ENCODE peak calls at places on chromosome X, in ten cellular contexts. Y, A, F, G, S, R, Q, L, K and H are unnamed samples.

GRCh38 chrX:19987856-19988255 is 3.0 kb downstream of the BCLAF3 start:
- DNase-seq in K (no peak), Y (no peak), G (no peak), R (no peak), F (no peak), L (no peak), A (no peak), S (no peak), Q (no peak), H (no peak)

GRCh38 chrX:16589211-16589610 is 60.7 kb upstream of the S100G start:
- DNase-seq in S (no peak), Y (no peak), L (no peak), F (no peak), Q (no peak), R (no peak), A (no peak), K (no peak), G (no peak), H (no peak)

GRCh38 chrX:102988517-102988916 is 51.4 kb downstream of the RAB40AL start:
- DNase-seq in Q (no peak), Y (no peak), A (no peak), F (no peak), L (no peak), G (no peak), S (no peak), R (no peak), K (no peak), H (no peak)

GRCh38 chrX:15781964-15782711 is 8.1 kb upstream of the ZRSR2 start:
- DNase-seq in Q (no peak), Y (no peak), G (no peak), F (no peak), K (no peak), S (no peak), L (no peak), A (no peak), R (no peak), H (no peak)

GRCh38 chrX:154526901-154527675 is 11.1 kb upstream of the FAM3A start:
- DNase-seq in A (peak; percentile 78), Q (peak; percentile 77), L (peak; percentile 58), S (peak; percentile 81), G (peak; percentile 73), R (peak; percentile 44), Y (peak; percentile 80), K (peak; percentile 72), F (no peak), H (no peak)

GRCh38 chrX:68995780-68996551 is 167.1 kb downstream of the EFNB1 start:
- DNase-seq in Q (no peak), R (no peak), A (peak; percentile 62), G (no peak), S (no peak), F (no peak), K (no peak), Y (no peak), L (no peak), H (no peak)

GRCh38 chrX:152988536-152989291 is 5.2 kb downstream of the PNMA5 start:
- DNase-seq in G (no peak), A (no peak), Q (no peak), R (no peak), K (no peak), S (no peak), F (no peak), L (no peak), Y (no peak), H (no peak)

GRCh38 chrX:132127748-132128147 is at the start of gene FRMD7:
- DNase-seq in A (no peak), S (peak; percentile 48), K (no peak), F (no peak), Q (no peak), R (no peak), G (no peak), L (no peak), Y (peak; percentile 12), H (no peak)

GRCh38 chrX:123905334-123905733 is 45.5 kb downstream of the XIAP start:
- DNase-seq in R (no peak), Y (no peak), L (no peak), A (no peak), F (no peak), K (no peak), G (no peak), Q (no peak), S (no peak), H (no peak)

GRCh38 chrX:136219893-136220292 is 31.3 kb downstream of the MAP7D3 start:
- DNase-seq in F (no peak), R (no peak), S (no peak), Q (no peak), G (no peak), Y (no peak), L (no peak), K (no peak), A (no peak), H (no peak)

GRCh38 chrX:10457092-10457491 is 163.3 kb downstream of the MID1 start:
- DNase-seq in L (no peak), G (no peak), S (no peak), K (no peak), A (no peak), R (no peak), Q (no peak), Y (no peak), F (no peak), H (no peak)

GRCh38 chrX:19389217-19389616 is 45.5 kb downstream of the PDHA1 start:
- DNase-seq in G (no peak), R (no peak), L (no peak), S (no peak), Q (no peak), A (no peak), K (no peak), F (no peak), Y (no peak), H (no peak)

GRCh38 chrX:19638968-19639539 is 123.7 kb upstream of the MAP3K15 start:
- DNase-seq in L (no peak), S (no peak), R (no peak), K (no peak), A (no peak), Y (no peak), Q (no peak), F (no peak), G (no peak), H (no peak)

GRCh38 chrX:114611018-114611619 is 27.2 kb downstream of the HTR2C start:
- DNase-seq in R (peak; percentile 4), Y (no peak), F (peak; percentile 4), L (peak; percentile 0), K (peak; percentile 4), S (peak; percentile 39), Q (peak; percentile 39), A (no peak), G (peak; percentile 23), H (no peak)

GRCh38 chrX:3518870-3519269 is 172.4 kb upstream of the MXRA5 start:
- DNase-seq in Y (no peak), Q (no peak), K (no peak), R (no peak), A (peak; percentile 15), L (no peak), S (no peak), F (no peak), G (no peak), H (no peak)

GRCh38 chrX:129653985-129654651 is 638 bp downstream of the APLN start:
- DNase-seq in L (no peak), K (no peak), F (no peak), G (peak; percentile 85), Y (no peak), S (peak; percentile 70), R (no peak), Q (no peak), A (peak; percentile 41), H (peak; percentile 4)

GRCh38 chrX:53235566-53235965 is 10.6 kb upstream of the KDM5C start:
- DNase-seq in A (no peak), L (no peak), R (no peak), K (no peak), F (no peak), Q (no peak), G (no peak), Y (no peak), S (no peak), H (no peak)

GRCh38 chrX:50638123-50638522 is 167.5 kb upstream of the DGKK start:
- DNase-seq in K (no peak), Y (no peak), A (peak; percentile 60), G (no peak), F (no peak), Q (no peak), R (no peak), S (no peak), L (no peak), H (no peak)

GRCh38 chrX:114162068-114162735 is 421.7 kb upstream of the HTR2C start:
- DNase-seq in S (no peak), R (no peak), G (no peak), Q (no peak), A (no peak), F (no peak), L (no peak), Y (peak; percentile 26), K (no peak), H (no peak)

GRCh38 chrX:29687687-29688086 is 527.7 kb upstream of the MAGEB2 start:
- DNase-seq in Q (no peak), R (no peak), Y (no peak), G (no peak), L (no peak), F (no peak), S (no peak), A (no peak), K (no peak), H (no peak)

GRCh38 chrX:40176256-40176978 is 78.7 kb upstream of the BCOR start:
- DNase-seq in R (peak; percentile 76), G (peak; percentile 90), Y (peak; percentile 58), Q (no peak), L (peak; percentile 59), F (peak; percentile 66), A (peak; percentile 76), S (peak; percentile 79), K (peak; percentile 50), H (no peak)

GRCh38 chrX:14497184-14497666 is 32.1 kb upstream of the GLRA2 start:
- DNase-seq in F (no peak), L (no peak), Q (no peak), Y (no peak), S (no peak), A (no peak), R (no peak), K (no peak), G (no peak), H (no peak)

GRCh38 chrX:131675596-131676194 is 131.8 kb downstream of the OR13H1 start:
- DNase-seq in L (no peak), F (no peak), R (no peak), S (peak; percentile 19), G (no peak), K (no peak), A (no peak), Y (no peak), Q (peak; percentile 1), H (no peak)

GRCh38 chrX:12955882-12956703 is 18.8 kb upstream of the TMSB4X start:
- DNase-seq in K (no peak), A (peak; percentile 59), G (no peak), R (peak; percentile 65), Q (no peak), L (peak; percentile 58), F (peak; percentile 60), Y (no peak), S (no peak), H (no peak)

GRCh38 chrX:1322393-1322792 is 14.2 kb upstream of the IL3RA start:
- DNase-seq in G (no peak), K (no peak), F (no peak), L (peak; percentile 15), R (no peak), A (no peak), Y (no peak), Q (no peak), S (no peak), H (no peak)

GRCh38 chrX:17192111-17192510 is 182.9 kb upstream of the NHS start:
- DNase-seq in L (no peak), R (no peak), Q (no peak), A (no peak), S (no peak), Y (no peak), K (no peak), G (no peak), F (no peak), H (no peak)

GRCh38 chrX:66030505-66031317 is 9.2 kb downstream of the VSIG4 start:
- DNase-seq in S (no peak), A (no peak), G (no peak), F (no peak), Y (no peak), K (no peak), L (no peak), R (no peak), Q (peak; percentile 4), H (no peak)

GRCh38 chrX:97310373-97310772 is 426.7 kb downstream of the RPA4 start:
- DNase-seq in Y (no peak), F (no peak), S (no peak), R (no peak), G (no peak), L (no peak), Q (no peak), A (no peak), K (no peak), H (no peak)